ENCODE peak calls at places on chromosomes 2 and 18, in five cellular contexts. Q, I, H, M and W are unnamed samples.
A peak's percentile ranks its signal among the peaks of the same experiment; 100 is the strongest.

GRCh38 chr2:108305901-108306300 is 17.2 kb downstream of the SULT1C2 start:
- DNase-seq in H (no peak), Q (no peak), I (no peak), M (no peak), W (no peak)

GRCh38 chr2:84492571-84492970 is 23.7 kb upstream of the DNAH6 start:
- DNase-seq in H (no peak), M (no peak), I (no peak), Q (no peak), W (no peak)

GRCh38 chr2:170361359-170361936 is 183.5 kb downstream of the MYO3B start:
- DNase-seq in I (peak; percentile 26), M (peak; percentile 32), H (peak; percentile 90), Q (peak; percentile 48), W (peak; percentile 17)

GRCh38 chr2:231429152-231429551 is 33.6 kb downstream of the B3GNT7 start:
- DNase-seq in I (no peak), M (no peak), Q (no peak), H (no peak), W (no peak)

GRCh38 chr2:226031962-226032441 is 632.5 kb downstream of the NYAP2 start:
- DNase-seq in H (no peak), I (no peak), M (peak; percentile 1), Q (peak; percentile 50), W (no peak)

GRCh38 chr2:221109552-221109951 is 462.6 kb downstream of the EPHA4 start:
- DNase-seq in Q (no peak), H (no peak), I (no peak), M (no peak), W (no peak)

GRCh38 chr18:77754475-77755044 is 504.9 kb downstream of the GALR1 start:
- DNase-seq in I (no peak), Q (no peak), M (no peak), H (no peak), W (no peak)

GRCh38 chr2:10668402-10669012 is 21.3 kb downstream of the NOL10 start:
- DNase-seq in I (peak; percentile 27), M (peak; percentile 41), H (peak; percentile 77), Q (peak; percentile 58), W (peak; percentile 72)

GRCh38 chr2:20597868-20598183 is 53.1 kb downstream of the HS1BP3 start:
- DNase-seq in M (no peak), I (no peak), H (no peak), Q (no peak), W (no peak)

GRCh38 chr2:213991454-213992108 is 419.3 kb upstream of the VWC2L start:
- DNase-seq in I (no peak), H (no peak), M (no peak), Q (no peak), W (no peak)

DNA sequence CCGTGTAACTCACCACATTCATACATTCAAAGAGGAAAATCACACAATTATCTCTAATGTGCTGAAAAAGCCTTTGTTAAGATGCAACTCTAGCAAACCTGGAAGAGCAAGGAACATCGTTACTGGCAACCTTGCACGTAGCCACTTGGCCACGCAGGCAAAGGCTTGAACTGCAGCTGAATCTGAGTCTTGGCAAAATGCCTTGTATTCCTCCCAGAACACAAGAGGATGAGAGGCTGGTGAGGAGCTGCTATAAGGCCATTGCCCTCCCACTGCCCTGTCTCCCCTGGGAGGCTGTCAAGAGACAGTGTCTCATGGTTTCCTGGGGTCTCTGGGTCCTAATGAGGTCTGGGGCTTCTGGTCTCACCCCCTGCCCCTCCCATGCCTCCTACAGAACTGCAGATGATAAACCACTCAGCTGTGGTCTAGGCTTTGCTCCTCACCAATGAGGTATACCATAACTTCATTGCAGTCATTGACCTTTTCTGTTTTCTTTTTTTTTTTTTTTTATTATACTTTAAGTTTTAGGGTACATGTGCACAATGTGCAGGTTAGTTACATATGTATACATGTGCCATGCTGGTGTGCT is 141.4 kb downstream of the SPP2 start:
- DNase-seq in Q (no peak), H (no peak), M (no peak), I (no peak), W (peak; percentile 74)
- TF ChIP-seq SMC3 in Q (no peak), H (no peak), M (no peak), I (no peak), W (no peak)

DNA sequence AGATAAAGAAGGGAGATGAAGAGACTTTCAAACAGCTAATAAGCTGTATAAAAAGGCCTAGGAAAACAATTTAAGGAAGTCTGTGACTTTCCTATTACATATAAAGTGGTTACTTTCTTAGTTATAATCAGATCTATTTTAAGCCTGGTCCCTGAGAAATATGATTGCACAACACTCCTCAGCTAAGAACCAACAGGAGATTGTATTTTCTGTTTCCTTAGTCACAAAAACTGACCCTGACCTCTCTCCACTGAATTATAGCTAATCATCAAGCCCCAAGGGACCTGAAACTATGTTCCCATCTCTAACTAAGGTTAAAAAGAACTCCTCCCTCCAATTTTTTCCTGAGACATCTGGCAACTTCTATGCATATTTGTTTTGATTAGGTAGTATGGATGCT is 106.9 kb downstream of the ROCK1 start:
- DNase-seq in Q (no peak), H (no peak), M (no peak), I (no peak), W (peak; percentile 4)
- TF ChIP-seq EP300 in Q (no peak), H (no peak), M (no peak), I (no peak), W (no peak)

DNA sequence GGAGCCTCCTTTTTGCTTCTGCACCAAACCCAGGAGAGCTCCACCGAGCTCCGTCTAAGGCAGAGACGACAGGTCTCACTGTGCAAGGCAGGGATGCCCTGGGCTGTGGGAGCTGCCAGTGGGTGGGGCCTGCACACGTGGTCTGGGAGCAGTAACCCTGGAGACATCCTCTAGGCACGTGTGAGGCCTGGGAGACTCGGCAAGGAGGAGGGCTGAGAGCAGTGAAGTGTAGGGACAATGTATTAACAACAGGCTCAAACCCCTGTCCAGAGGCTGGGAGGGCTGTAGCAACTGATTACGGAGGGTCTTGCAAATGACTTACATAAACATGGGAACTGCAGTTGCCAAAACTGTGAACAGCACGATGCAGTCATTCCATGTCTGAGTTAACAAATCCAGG is 45.1 kb downstream of the CYP27C1 start:
- DNase-seq in Q (no peak), M (peak; percentile 50), H (no peak), I (no peak), W (no peak)
- TF ChIP-seq SMC3 in Q (no peak), M (no peak), H (no peak), I (no peak), W (no peak)

DNA sequence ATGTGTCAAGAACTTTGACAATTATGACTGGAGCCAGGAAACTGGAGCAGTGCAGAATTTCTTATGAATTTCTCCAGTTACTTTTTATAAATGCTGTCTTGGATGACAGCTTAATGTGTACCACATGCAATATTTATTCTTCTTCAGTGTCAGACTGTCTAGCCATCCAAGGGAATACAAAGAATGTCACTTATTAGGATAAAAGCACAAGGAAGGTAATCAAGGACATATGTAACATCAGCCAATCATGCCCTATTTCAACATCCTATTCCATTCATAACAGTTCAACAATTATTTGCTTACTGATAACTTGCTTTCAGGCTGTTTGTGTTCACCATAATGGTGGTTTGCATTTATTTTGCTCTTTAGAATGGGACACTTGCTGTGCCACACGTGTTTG is 139.8 kb downstream of the OLA1 start:
- DNase-seq in M (no peak), H (no peak), Q (peak; percentile 70), I (no peak), W (no peak)
- TF ChIP-seq EP300 in M (no peak), H (no peak), Q (no peak), I (no peak), W (no peak)

DNA sequence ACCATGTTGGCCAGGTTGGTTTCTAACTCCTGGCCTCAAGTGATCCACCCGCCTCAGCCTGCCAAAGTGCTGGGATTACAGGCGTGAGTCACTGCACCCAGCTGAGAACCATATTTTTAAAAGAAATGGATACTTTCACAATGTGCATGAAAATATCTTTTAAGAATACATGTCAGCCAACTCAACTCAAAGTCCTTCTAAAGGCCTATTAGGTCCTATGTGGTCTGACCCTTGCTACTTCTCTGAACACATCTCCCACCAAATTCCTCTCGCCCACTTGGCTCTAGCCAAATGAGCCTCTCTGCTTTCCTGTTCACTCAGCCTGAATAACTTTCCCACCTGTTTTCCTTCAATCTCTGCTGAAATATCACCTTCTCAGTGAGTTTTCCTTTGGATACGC is 119.6 kb downstream of the MTX2 start:
- DNase-seq in Q (no peak), H (no peak), I (no peak), M (no peak), W (no peak)
- TF ChIP-seq SMC3 in Q (no peak), H (no peak), I (no peak), M (no peak), W (no peak)

DNA sequence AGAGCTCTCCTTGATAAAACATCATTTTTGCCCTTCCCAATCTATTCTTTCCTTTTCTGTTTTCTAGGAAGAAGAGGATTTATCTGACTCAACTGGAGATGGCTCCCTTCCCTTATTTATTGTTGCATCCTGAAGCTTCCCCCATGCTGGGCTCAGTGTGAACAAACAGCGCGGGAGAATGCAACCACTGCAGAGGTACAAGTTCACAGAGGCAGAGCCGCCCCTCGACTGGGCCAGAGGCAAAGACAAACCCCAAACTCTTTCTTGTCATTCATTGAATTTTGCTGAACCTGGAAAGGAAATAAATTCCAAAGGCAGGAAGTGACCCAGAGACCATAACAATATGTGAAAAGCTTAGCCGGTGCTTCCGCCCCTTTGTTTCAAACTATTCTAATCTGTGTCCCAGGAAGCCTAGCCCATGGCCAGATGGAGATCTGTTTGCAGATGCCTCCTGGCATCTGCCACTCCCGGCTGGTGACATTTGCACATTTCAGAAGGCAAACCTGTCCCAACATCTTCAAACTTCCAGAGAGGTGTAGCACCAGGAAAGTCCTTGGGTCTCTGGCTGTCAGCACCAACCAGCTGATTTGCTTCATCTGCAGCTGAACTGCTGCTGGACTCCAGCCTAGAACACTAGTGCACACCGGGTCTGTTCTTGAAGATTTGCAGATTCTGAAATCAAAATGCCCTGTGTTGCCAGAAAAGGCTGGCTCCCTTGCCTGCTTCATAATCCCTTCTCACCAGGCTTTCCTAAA is 79.4 kb upstream of the MAP4K3 start:
- DNase-seq in H (no peak), Q (peak; percentile 85), M (no peak), I (no peak), W (no peak)
- TF ChIP-seq EP300 in H (no peak), Q (peak; percentile 48), M (no peak), I (no peak), W (no peak)

DNA sequence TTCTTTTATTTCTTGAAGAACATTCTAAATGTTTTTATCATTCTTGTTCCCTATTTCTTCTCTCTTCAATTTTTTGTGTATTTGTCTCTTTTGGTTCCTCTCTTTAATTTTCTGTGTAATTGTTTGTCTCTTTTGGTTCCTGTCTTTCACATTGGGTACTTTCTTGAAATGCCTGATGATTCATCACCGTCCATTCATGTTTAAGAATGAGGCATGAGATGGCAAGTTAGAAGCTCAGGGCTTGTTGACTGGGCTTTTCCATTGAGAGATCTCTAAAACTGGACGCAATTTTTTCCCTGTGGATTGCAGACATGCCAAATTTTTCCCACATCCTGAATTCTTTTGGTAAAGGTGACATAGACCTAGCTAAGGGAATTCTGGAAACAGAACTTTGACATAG is 33.7 kb upstream of the IL1R2 start:
- DNase-seq in I (no peak), Q (no peak), M (no peak), H (no peak), W (no peak)
- TF ChIP-seq SMC3 in I (no peak), Q (no peak), M (no peak), H (no peak), W (no peak)